ENCODE peak calls at places on chromosomes 6 and 20, in seven cellular contexts. G is iPS DF 19.7; I is lung; S is NCI-H2081; Z is CD8-positive, alpha-beta memory T cell; C is pons; A is NCI-H1417 treated with DMSO at 0.1 percent for 48 hours. P is an unnamed sample.

GRCh38 chr20:19815553-19815991 is 57.5 kb downstream of the RIN2 start:
- DNase-seq in S (no peak), I (no peak), G (no peak), Z (no peak), C (peak), A (no peak), P (no peak)

GRCh38 chr6:109095036-109095820 is at the start of gene CEP57L1:
- DNase-seq in A (peak), S (peak), I (peak), G (peak), C (peak), Z (peak), P (peak)

GRCh38 chr6:119326291-119327005 is 23.1 kb downstream of the MAN1A1 start:
- DNase-seq in A (no peak), Z (no peak), C (no peak), G (no peak), S (no peak), I (no peak), P (no peak)

GRCh38 chr20:6580486-6580885 is 187.0 kb upstream of the BMP2 start:
- DNase-seq in I (no peak), Z (no peak), S (no peak), C (no peak), A (no peak), G (no peak), P (no peak)

GRCh38 chr20:62700261-62700925 is 8.2 kb upstream of the NTSR1 start:
- DNase-seq in Z (peak), C (no peak), I (no peak), S (no peak), A (no peak), G (no peak), P (no peak)

GRCh38 chr6:43014434-43014909 is 423 bp downstream of the KLHDC3 start:
- DNase-seq in Z (no peak), S (no peak), A (no peak), G (no peak), I (no peak), C (no peak), P (no peak)

GRCh38 chr20:41011551-41012067 is 17.0 kb upstream of the TOP1 start:
- DNase-seq in Z (no peak), G (no peak), S (no peak), I (peak), C (peak), A (no peak), P (no peak)

GRCh38 chr6:109000289-109000688 is 94.4 kb downstream of the SESN1 start:
- DNase-seq in C (no peak), S (no peak), G (no peak), I (no peak), Z (no peak), A (no peak), P (no peak)

GRCh38 chr6:163187201-163187600 is 227.3 kb upstream of the QKI start:
- DNase-seq in C (no peak), I (no peak), Z (no peak), A (no peak), G (no peak), S (no peak), P (no peak)

GRCh38 chr20:8271727-8272126 is 139.7 kb downstream of the PLCB1 start:
- DNase-seq in A (no peak), G (no peak), Z (no peak), C (no peak), S (no peak), I (no peak), P (no peak)